ENCODE peak calls at places on chromosome 19, in seven cellular contexts. One of them, this sample, is unnamed.

GRCh38 chr19:1421958-1422305 is 14.5 kb downstream of the DAZAP1 start:
- DNase-seq in neural progenitor cell: no peak
- DNase-seq in H7: no peak
- DNase-seq in A549: no peak
- DNase-seq in cardiac muscle cell: no peak
- DNase-seq in AG10803: no peak
- DNase-seq in fibroblast of lung: no peak
- DNase-seq in this sample: no peak

GRCh38 chr19:57719901-57720519 is 7.4 kb downstream of the ZNF671 start:
- DNase-seq in neural progenitor cell: no peak
- DNase-seq in H7: no peak
- DNase-seq in A549: no peak
- DNase-seq in cardiac muscle cell: no peak
- DNase-seq in AG10803: no peak
- DNase-seq in fibroblast of lung: no peak
- DNase-seq in this sample: no peak

GRCh38 chr19:28010656-28011055 is 1202.3 kb downstream of the UQCRFS1 start:
- DNase-seq in neural progenitor cell: no peak
- DNase-seq in H7: no peak
- DNase-seq in A549: no peak
- DNase-seq in cardiac muscle cell: peak; percentile 15
- DNase-seq in AG10803: no peak
- DNase-seq in fibroblast of lung: peak; percentile 74
- DNase-seq in this sample: no peak

GRCh38 chr19:29012457-29012856 is 200.5 kb downstream of the UQCRFS1 start:
- DNase-seq in neural progenitor cell: peak; percentile 44
- DNase-seq in H7: no peak
- DNase-seq in A549: no peak
- DNase-seq in cardiac muscle cell: no peak
- DNase-seq in AG10803: no peak
- DNase-seq in fibroblast of lung: no peak
- DNase-seq in this sample: no peak

GRCh38 chr19:6768236-6768785 is 1.1 kb upstream of the SH2D3A start:
- DNase-seq in neural progenitor cell: no peak
- DNase-seq in H7: no peak
- DNase-seq in A549: no peak
- DNase-seq in cardiac muscle cell: no peak
- DNase-seq in AG10803: no peak
- DNase-seq in fibroblast of lung: no peak
- DNase-seq in this sample: no peak

GRCh38 chr19:19010551-19010950 is 22.8 kb downstream of the SUGP2 start:
- DNase-seq in neural progenitor cell: no peak
- DNase-seq in H7: no peak
- DNase-seq in A549: no peak
- DNase-seq in cardiac muscle cell: no peak
- DNase-seq in AG10803: no peak
- DNase-seq in fibroblast of lung: no peak
- DNase-seq in this sample: no peak

GRCh38 chr19:56720281-56720680 is 48.7 kb upstream of the ZNF835 start:
- DNase-seq in neural progenitor cell: no peak
- DNase-seq in H7: no peak
- DNase-seq in A549: no peak
- DNase-seq in cardiac muscle cell: peak; percentile 0
- DNase-seq in AG10803: no peak
- DNase-seq in fibroblast of lung: no peak
- DNase-seq in this sample: no peak

GRCh38 chr19:41744850-41745249 is 10.5 kb upstream of the CEACAM6 start:
- DNase-seq in neural progenitor cell: no peak
- DNase-seq in H7: no peak
- DNase-seq in A549: no peak
- DNase-seq in cardiac muscle cell: no peak
- DNase-seq in AG10803: no peak
- DNase-seq in fibroblast of lung: no peak
- DNase-seq in this sample: no peak

GRCh38 chr19:35673121-35673804 is 6.9 kb downstream of the UPK1A start:
- DNase-seq in neural progenitor cell: peak; percentile 66
- DNase-seq in H7: peak; percentile 93
- DNase-seq in A549: peak; percentile 99
- DNase-seq in cardiac muscle cell: peak; percentile 63
- DNase-seq in AG10803: peak; percentile 47
- DNase-seq in fibroblast of lung: peak; percentile 43
- DNase-seq in this sample: no peak
- H3K4me3 ChIP-seq in neural progenitor cell: peak overlapping the region; percentile 71
- H3K4me3 ChIP-seq in H7: peak overlapping the region; percentile 54
- H3K4me3 ChIP-seq in A549: peak overlapping the region; percentile 47
- H3K4me3 ChIP-seq in cardiac muscle cell: peak overlapping the region; percentile 32
- H3K4me3 ChIP-seq in AG10803: peak overlapping the region; percentile 47
- H3K4me3 ChIP-seq in fibroblast of lung: peak overlapping the region; percentile 32
- H3K4me3 ChIP-seq in this sample: peak overlapping the region; percentile 48

GRCh38 chr19:34943861-34944573 is 17.3 kb downstream of the ZNF30 start:
- DNase-seq in neural progenitor cell: no peak
- DNase-seq in H7: no peak
- DNase-seq in A549: no peak
- DNase-seq in cardiac muscle cell: no peak
- DNase-seq in AG10803: no peak
- DNase-seq in fibroblast of lung: no peak
- DNase-seq in this sample: no peak
- H3K4me3 ChIP-seq in neural progenitor cell: no peak overlapping the region
- H3K4me3 ChIP-seq in H7: no peak overlapping the region
- H3K4me3 ChIP-seq in A549: no peak overlapping the region
- H3K4me3 ChIP-seq in cardiac muscle cell: no peak overlapping the region
- H3K4me3 ChIP-seq in AG10803: no peak overlapping the region
- H3K4me3 ChIP-seq in fibroblast of lung: no peak overlapping the region
- H3K4me3 ChIP-seq in this sample: no peak overlapping the region

DNA sequence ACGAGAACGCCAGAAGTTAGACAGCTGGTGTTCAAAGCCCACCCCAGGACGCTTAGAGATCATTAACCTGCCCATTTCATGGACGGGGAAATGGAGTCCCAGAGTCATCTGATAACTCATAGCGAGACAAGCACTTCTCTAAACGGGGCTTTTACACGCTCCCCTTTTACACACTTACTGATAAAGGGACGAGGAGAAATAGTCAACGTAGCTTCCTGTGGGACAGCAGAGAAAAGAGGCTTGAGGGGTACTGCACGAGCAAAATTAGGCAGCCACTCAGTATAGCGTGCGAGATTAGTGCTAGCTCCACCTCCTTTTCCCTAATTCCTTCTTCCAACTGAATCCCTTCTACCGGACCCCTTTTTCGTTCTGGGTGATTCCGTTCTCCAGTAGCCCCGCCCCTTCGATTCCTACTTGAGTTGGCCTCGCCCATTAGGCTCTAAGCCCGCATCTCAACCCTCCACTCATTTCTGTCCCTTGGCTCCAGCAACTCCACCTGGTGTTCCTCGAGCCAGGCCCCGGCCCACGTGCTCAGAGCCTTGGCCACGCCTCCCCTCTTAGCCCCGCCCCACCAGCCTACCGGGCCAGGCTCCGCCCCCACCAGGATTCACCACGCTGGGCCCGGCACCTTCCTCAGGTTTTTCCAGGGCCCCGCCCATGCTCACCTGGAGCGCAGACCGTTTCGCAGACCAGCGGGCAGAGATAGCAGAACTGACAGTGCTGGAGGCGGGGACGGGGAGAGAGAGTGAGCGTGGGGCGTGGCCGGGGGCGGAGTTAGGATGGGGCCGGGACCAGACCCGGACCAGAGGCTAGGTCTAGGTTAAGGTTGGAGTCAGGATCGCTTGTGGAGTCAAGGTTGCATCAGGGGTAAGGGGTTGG is 3.6 kb downstream of the HRC start:
- DNase-seq in neural progenitor cell: peak; percentile 89
- DNase-seq in H7: peak; percentile 98
- DNase-seq in A549: peak; percentile 87
- DNase-seq in cardiac muscle cell: peak; percentile 53
- DNase-seq in AG10803: no peak
- DNase-seq in fibroblast of lung: peak; percentile 30
- DNase-seq in this sample: no peak
- H3K4me3 ChIP-seq in neural progenitor cell: peak overlapping the region; percentile 67
- H3K4me3 ChIP-seq in H7: peak overlapping the region; percentile 94
- H3K4me3 ChIP-seq in A549: no peak overlapping the region
- H3K4me3 ChIP-seq in cardiac muscle cell: peak overlapping the region; percentile 56
- H3K4me3 ChIP-seq in AG10803: peak overlapping the region; percentile 91
- H3K4me3 ChIP-seq in fibroblast of lung: no peak overlapping the region
- H3K4me3 ChIP-seq in this sample: no peak overlapping the region

GRCh38 chr19:40690050-40690698 is at the start of gene NUMBL:
- DNase-seq in neural progenitor cell: no peak
- DNase-seq in H7: no peak
- DNase-seq in A549: no peak
- DNase-seq in cardiac muscle cell: no peak
- DNase-seq in AG10803: no peak
- DNase-seq in fibroblast of lung: no peak
- DNase-seq in this sample: no peak

GRCh38 chr19:40687525-40688016 is 2.9 kb downstream of the NUMBL start:
- DNase-seq in neural progenitor cell: no peak
- DNase-seq in H7: no peak
- DNase-seq in A549: no peak
- DNase-seq in cardiac muscle cell: peak; percentile 76
- DNase-seq in AG10803: peak; percentile 81
- DNase-seq in fibroblast of lung: peak; percentile 80
- DNase-seq in this sample: no peak

GRCh38 chr19:40689339-40690049 is 957 bp downstream of the NUMBL start:
- DNase-seq in neural progenitor cell: peak; percentile 51
- DNase-seq in H7: peak; percentile 80
- DNase-seq in A549: no peak
- DNase-seq in cardiac muscle cell: no peak
- DNase-seq in AG10803: peak; percentile 15
- DNase-seq in fibroblast of lung: peak; percentile 30
- DNase-seq in this sample: no peak

GRCh38 chr19:40688294-40688693 is 2.2 kb downstream of the NUMBL start:
- DNase-seq in neural progenitor cell: no peak
- DNase-seq in H7: no peak
- DNase-seq in A549: no peak
- DNase-seq in cardiac muscle cell: no peak
- DNase-seq in AG10803: no peak
- DNase-seq in fibroblast of lung: no peak
- DNase-seq in this sample: no peak

DNA sequence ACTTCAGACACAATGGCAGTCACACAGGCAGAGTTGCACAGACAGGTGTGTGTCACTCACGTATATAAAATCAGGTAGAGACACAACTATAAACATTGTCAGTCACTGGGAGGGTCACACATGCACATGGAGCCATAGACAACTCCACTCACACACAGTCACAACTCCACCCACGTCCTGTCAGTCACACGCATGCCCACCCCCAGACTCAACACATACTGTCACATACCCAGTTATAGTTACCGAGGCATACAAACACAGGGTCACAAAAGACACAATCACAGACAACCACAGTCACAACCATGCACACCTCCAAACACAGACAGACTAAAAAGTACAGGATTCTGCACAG is 1.5 kb downstream of the NUMBL start:
- DNase-seq in neural progenitor cell: no peak
- DNase-seq in H7: no peak
- DNase-seq in A549: no peak
- DNase-seq in cardiac muscle cell: no peak
- DNase-seq in AG10803: no peak
- DNase-seq in fibroblast of lung: no peak
- DNase-seq in this sample: no peak
- H3K4me3 ChIP-seq in neural progenitor cell: peak overlapping the region; percentile 76
- H3K4me3 ChIP-seq in H7: peak overlapping the region; percentile 71
- H3K4me3 ChIP-seq in A549: peak overlapping the region; percentile 73
- H3K4me3 ChIP-seq in cardiac muscle cell: no peak overlapping the region
- H3K4me3 ChIP-seq in AG10803: peak overlapping the region; percentile 97
- H3K4me3 ChIP-seq in fibroblast of lung: peak overlapping the region; percentile 98
- H3K4me3 ChIP-seq in this sample: peak overlapping the region; percentile 95

GRCh38 chr19:45643024-45643926 is 4.1 kb upstream of the EML2 start:
- DNase-seq in neural progenitor cell: peak; percentile 91
- DNase-seq in H7: peak; percentile 95
- DNase-seq in A549: peak; percentile 95
- DNase-seq in cardiac muscle cell: peak; percentile 88
- DNase-seq in AG10803: peak; percentile 64
- DNase-seq in fibroblast of lung: peak; percentile 63
- DNase-seq in this sample: peak; percentile 49

GRCh38 chr19:45645068-45645630 is 6.0 kb upstream of the EML2 start:
- DNase-seq in neural progenitor cell: no peak
- DNase-seq in H7: no peak
- DNase-seq in A549: no peak
- DNase-seq in cardiac muscle cell: no peak
- DNase-seq in AG10803: no peak
- DNase-seq in fibroblast of lung: no peak
- DNase-seq in this sample: no peak

GRCh38 chr19:45646345-45646698 is 7.1 kb upstream of the EML2 start:
- DNase-seq in neural progenitor cell: no peak
- DNase-seq in H7: no peak
- DNase-seq in A549: no peak
- DNase-seq in cardiac muscle cell: no peak
- DNase-seq in AG10803: no peak
- DNase-seq in fibroblast of lung: no peak
- DNase-seq in this sample: no peak

GRCh38 chr19:45645631-45646344 is 6.6 kb upstream of the EML2 start:
- DNase-seq in neural progenitor cell: peak; percentile 91
- DNase-seq in H7: peak; percentile 97
- DNase-seq in A549: peak; percentile 99
- DNase-seq in cardiac muscle cell: peak; percentile 98
- DNase-seq in AG10803: peak; percentile 70
- DNase-seq in fibroblast of lung: peak; percentile 82
- DNase-seq in this sample: peak; percentile 62

GRCh38 chr19:45643927-45644771 is 5.0 kb upstream of the EML2 start:
- DNase-seq in neural progenitor cell: no peak
- DNase-seq in H7: peak; percentile 56
- DNase-seq in A549: no peak
- DNase-seq in cardiac muscle cell: no peak
- DNase-seq in AG10803: no peak
- DNase-seq in fibroblast of lung: no peak
- DNase-seq in this sample: no peak
- H3K4me3 ChIP-seq in neural progenitor cell: peak overlapping the region; percentile 61
- H3K4me3 ChIP-seq in H7: peak overlapping the region; percentile 56
- H3K4me3 ChIP-seq in A549: no peak overlapping the region
- H3K4me3 ChIP-seq in cardiac muscle cell: peak overlapping the region; percentile 40
- H3K4me3 ChIP-seq in AG10803: no peak overlapping the region
- H3K4me3 ChIP-seq in fibroblast of lung: no peak overlapping the region
- H3K4me3 ChIP-seq in this sample: no peak overlapping the region

GRCh38 chr19:32041681-32042292 is 303.6 kb upstream of the ZNF507 start:
- DNase-seq in neural progenitor cell: peak; percentile 77
- DNase-seq in H7: peak; percentile 68
- DNase-seq in A549: peak; percentile 29
- DNase-seq in cardiac muscle cell: peak; percentile 56
- DNase-seq in AG10803: peak; percentile 29
- DNase-seq in fibroblast of lung: peak; percentile 21
- DNase-seq in this sample: no peak
- H3K4me3 ChIP-seq in neural progenitor cell: peak overlapping the region; percentile 48
- H3K4me3 ChIP-seq in H7: peak overlapping the region; percentile 27
- H3K4me3 ChIP-seq in A549: no peak overlapping the region
- H3K4me3 ChIP-seq in cardiac muscle cell: peak overlapping the region; percentile 51
- H3K4me3 ChIP-seq in AG10803: no peak overlapping the region
- H3K4me3 ChIP-seq in fibroblast of lung: peak overlapping the region; percentile 58
- H3K4me3 ChIP-seq in this sample: no peak overlapping the region

DNA sequence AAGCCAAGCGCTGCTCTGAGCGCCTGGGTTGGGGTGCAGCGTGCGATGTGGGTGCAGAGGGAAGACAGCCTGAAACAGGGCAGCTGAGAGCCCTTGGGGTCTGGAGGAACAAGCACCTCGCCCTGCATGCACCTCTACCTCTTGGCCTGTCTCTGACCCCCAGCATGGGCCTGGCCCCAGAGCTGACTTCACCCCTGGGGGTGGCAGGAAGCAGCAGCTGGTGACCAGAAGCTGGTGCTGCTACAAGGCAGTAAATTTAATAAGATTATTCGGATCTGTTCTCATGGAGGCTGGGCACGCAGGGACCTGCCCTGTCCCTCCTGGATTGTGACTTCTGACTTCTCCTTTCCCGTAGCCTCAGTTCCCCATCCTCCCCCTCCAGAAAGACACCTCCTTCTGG is 5.2 kb downstream of the GNG8 start:
- DNase-seq in neural progenitor cell: no peak
- DNase-seq in H7: no peak
- DNase-seq in A549: no peak
- DNase-seq in cardiac muscle cell: no peak
- DNase-seq in AG10803: no peak
- DNase-seq in fibroblast of lung: no peak
- DNase-seq in this sample: no peak
- H3K4me3 ChIP-seq in neural progenitor cell: no peak overlapping the region
- H3K4me3 ChIP-seq in H7: no peak overlapping the region
- H3K4me3 ChIP-seq in A549: no peak overlapping the region
- H3K4me3 ChIP-seq in cardiac muscle cell: no peak overlapping the region
- H3K4me3 ChIP-seq in AG10803: no peak overlapping the region
- H3K4me3 ChIP-seq in fibroblast of lung: no peak overlapping the region
- H3K4me3 ChIP-seq in this sample: no peak overlapping the region